ENCODE peak calls at places on chromosomes 5 and 9, in six cellular contexts. One of them, this sample, is unnamed.

GRCh38 chr9:96603305-96604004 is 16.2 kb downstream of the CDC14B start:
- DNase-seq in activated T-cell treated with anti-CD3 and anti-CD28 coated beads for 1 hour: no peak
- DNase-seq in stimulated activated CD4-positive, alpha-beta T cell treated with anti-CD3 and anti-CD28 coated beads, Interleukin-15, amount 100 ng/mL, for 1 hour: no peak
- DNase-seq in NCI-H1694 treated with DMSO at 0.1 percent for 48 hours: no peak
- DNase-seq in iPS-NIHi11: no peak
- DNase-seq in AG08395: peak
- DNase-seq in this sample: no peak

GRCh38 chr9:2281031-2281802 is 266.1 kb downstream of the SMARCA2 start:
- DNase-seq in AG08395: no peak
- DNase-seq in stimulated activated CD4-positive, alpha-beta T cell treated with anti-CD3 and anti-CD28 coated beads, Interleukin-15, amount 100 ng/mL, for 1 hour: no peak
- DNase-seq in iPS-NIHi11: peak
- DNase-seq in NCI-H1694 treated with DMSO at 0.1 percent for 48 hours: no peak
- DNase-seq in activated T-cell treated with anti-CD3 and anti-CD28 coated beads for 1 hour: no peak
- DNase-seq in this sample: peak

GRCh38 chr5:30152431-30152830 is 1041.1 kb upstream of the CDH6 start:
- DNase-seq in AG08395: no peak
- DNase-seq in activated T-cell treated with anti-CD3 and anti-CD28 coated beads for 1 hour: no peak
- DNase-seq in NCI-H1694 treated with DMSO at 0.1 percent for 48 hours: no peak
- DNase-seq in stimulated activated CD4-positive, alpha-beta T cell treated with anti-CD3 and anti-CD28 coated beads, Interleukin-15, amount 100 ng/mL, for 1 hour: no peak
- DNase-seq in iPS-NIHi11: no peak
- DNase-seq in this sample: no peak

GRCh38 chr5:180141068-180141660 is 67.8 kb downstream of the RASGEF1C start:
- DNase-seq in activated T-cell treated with anti-CD3 and anti-CD28 coated beads for 1 hour: no peak
- DNase-seq in NCI-H1694 treated with DMSO at 0.1 percent for 48 hours: no peak
- DNase-seq in iPS-NIHi11: no peak
- DNase-seq in AG08395: no peak
- DNase-seq in stimulated activated CD4-positive, alpha-beta T cell treated with anti-CD3 and anti-CD28 coated beads, Interleukin-15, amount 100 ng/mL, for 1 hour: no peak
- DNase-seq in this sample: no peak

GRCh38 chr9:135907446-135908333 is at the start of gene CAMSAP1:
- DNase-seq in iPS-NIHi11: peak
- DNase-seq in AG08395: peak
- DNase-seq in activated T-cell treated with anti-CD3 and anti-CD28 coated beads for 1 hour: peak
- DNase-seq in NCI-H1694 treated with DMSO at 0.1 percent for 48 hours: peak
- DNase-seq in stimulated activated CD4-positive, alpha-beta T cell treated with anti-CD3 and anti-CD28 coated beads, Interleukin-15, amount 100 ng/mL, for 1 hour: peak
- DNase-seq in this sample: peak

GRCh38 chr9:121059998-121060636 is 10.0 kb upstream of the C5 start:
- DNase-seq in AG08395: peak
- DNase-seq in iPS-NIHi11: peak
- DNase-seq in activated T-cell treated with anti-CD3 and anti-CD28 coated beads for 1 hour: no peak
- DNase-seq in NCI-H1694 treated with DMSO at 0.1 percent for 48 hours: peak
- DNase-seq in stimulated activated CD4-positive, alpha-beta T cell treated with anti-CD3 and anti-CD28 coated beads, Interleukin-15, amount 100 ng/mL, for 1 hour: no peak
- DNase-seq in this sample: no peak

GRCh38 chr9:82987790-82988189 is 75.2 kb downstream of the RASEF start:
- DNase-seq in stimulated activated CD4-positive, alpha-beta T cell treated with anti-CD3 and anti-CD28 coated beads, Interleukin-15, amount 100 ng/mL, for 1 hour: no peak
- DNase-seq in activated T-cell treated with anti-CD3 and anti-CD28 coated beads for 1 hour: no peak
- DNase-seq in AG08395: no peak
- DNase-seq in NCI-H1694 treated with DMSO at 0.1 percent for 48 hours: no peak
- DNase-seq in iPS-NIHi11: no peak
- DNase-seq in this sample: no peak

GRCh38 chr9:130128782-130129424 is 43.3 kb upstream of the NCS1 start:
- DNase-seq in iPS-NIHi11: no peak
- DNase-seq in AG08395: peak
- DNase-seq in NCI-H1694 treated with DMSO at 0.1 percent for 48 hours: no peak
- DNase-seq in activated T-cell treated with anti-CD3 and anti-CD28 coated beads for 1 hour: peak
- DNase-seq in stimulated activated CD4-positive, alpha-beta T cell treated with anti-CD3 and anti-CD28 coated beads, Interleukin-15, amount 100 ng/mL, for 1 hour: peak
- DNase-seq in this sample: no peak

GRCh38 chr9:123326662-123327093 is 29.3 kb upstream of the CRB2 start:
- DNase-seq in stimulated activated CD4-positive, alpha-beta T cell treated with anti-CD3 and anti-CD28 coated beads, Interleukin-15, amount 100 ng/mL, for 1 hour: no peak
- DNase-seq in AG08395: no peak
- DNase-seq in NCI-H1694 treated with DMSO at 0.1 percent for 48 hours: no peak
- DNase-seq in iPS-NIHi11: peak
- DNase-seq in activated T-cell treated with anti-CD3 and anti-CD28 coated beads for 1 hour: no peak
- DNase-seq in this sample: no peak

GRCh38 chr5:43190755-43191603 is 1.0 kb upstream of the NIM1K start:
- DNase-seq in iPS-NIHi11: peak
- DNase-seq in activated T-cell treated with anti-CD3 and anti-CD28 coated beads for 1 hour: no peak
- DNase-seq in NCI-H1694 treated with DMSO at 0.1 percent for 48 hours: no peak
- DNase-seq in stimulated activated CD4-positive, alpha-beta T cell treated with anti-CD3 and anti-CD28 coated beads, Interleukin-15, amount 100 ng/mL, for 1 hour: no peak
- DNase-seq in AG08395: peak
- DNase-seq in this sample: no peak

GRCh38 chr5:179803651-179804598 is 2.7 kb downstream of the MGAT4B start:
- DNase-seq in NCI-H1694 treated with DMSO at 0.1 percent for 48 hours: no peak
- DNase-seq in iPS-NIHi11: no peak
- DNase-seq in AG08395: peak
- DNase-seq in stimulated activated CD4-positive, alpha-beta T cell treated with anti-CD3 and anti-CD28 coated beads, Interleukin-15, amount 100 ng/mL, for 1 hour: no peak
- DNase-seq in activated T-cell treated with anti-CD3 and anti-CD28 coated beads for 1 hour: no peak
- DNase-seq in this sample: no peak

GRCh38 chr5:81639556-81639955 is 111.3 kb downstream of the SSBP2 start:
- DNase-seq in NCI-H1694 treated with DMSO at 0.1 percent for 48 hours: no peak
- DNase-seq in activated T-cell treated with anti-CD3 and anti-CD28 coated beads for 1 hour: no peak
- DNase-seq in AG08395: peak
- DNase-seq in iPS-NIHi11: no peak
- DNase-seq in stimulated activated CD4-positive, alpha-beta T cell treated with anti-CD3 and anti-CD28 coated beads, Interleukin-15, amount 100 ng/mL, for 1 hour: no peak
- DNase-seq in this sample: no peak

GRCh38 chr5:581941-582340 is 30.2 kb upstream of the CEP72 start:
- DNase-seq in activated T-cell treated with anti-CD3 and anti-CD28 coated beads for 1 hour: no peak
- DNase-seq in NCI-H1694 treated with DMSO at 0.1 percent for 48 hours: no peak
- DNase-seq in AG08395: no peak
- DNase-seq in stimulated activated CD4-positive, alpha-beta T cell treated with anti-CD3 and anti-CD28 coated beads, Interleukin-15, amount 100 ng/mL, for 1 hour: no peak
- DNase-seq in iPS-NIHi11: no peak
- DNase-seq in this sample: no peak